ENCODE peak calls at places on chromosomes 6 and 20, in seven cellular contexts. B is naive thymus-derived CD8-positive, alpha-beta T cell; E is ecto neural progenitor cell; L is A549; X is Daoy; G is thoracic aorta; S is HEK293T. A is an unnamed sample.

GRCh38 chr6:8389034-8389818 is 46.1 kb downstream of the SLC35B3 start:
- DNase-seq in B (no peak), E (no peak), L (no peak), X (no peak), G (no peak), S (no peak), A (no peak)

GRCh38 chr20:43844778-43845614 is 69.7 kb upstream of the TOX2 start:
- DNase-seq in B (no peak), E (peak; percentile 13), L (peak; percentile 38), X (peak; percentile 95), G (no peak), S (no peak), A (peak; percentile 94)

GRCh38 chr6:26249959-26250805 is 114.8 kb upstream of the BTN3A2 start:
- DNase-seq in B (peak; percentile 90), E (peak; percentile 81), L (peak; percentile 82), X (peak; percentile 78), G (no peak), S (no peak), A (no peak)

GRCh38 chr6:47206626-47207025 is 103.1 kb downstream of the TNFRSF21 start:
- DNase-seq in B (no peak), E (no peak), L (no peak), X (no peak), G (no peak), S (no peak), A (no peak)

GRCh38 chr6:15384901-15385300 is 139.0 kb downstream of the JARID2 start:
- DNase-seq in B (no peak), E (no peak), L (no peak), X (no peak), G (no peak), S (no peak), A (no peak)

GRCh38 chr6:28172006-28172405 is 30.3 kb downstream of the ZKSCAN8 start:
- DNase-seq in B (no peak), E (no peak), L (no peak), X (no peak), G (no peak), S (no peak), A (no peak)

GRCh38 chr6:159844737-159845645 is 44.9 kb downstream of the PNLDC1 start:
- DNase-seq in B (no peak), E (no peak), L (no peak), X (no peak), G (no peak), S (no peak), A (no peak)

GRCh38 chr20:37526238-37526838 is 1.3 kb downstream of the BLCAP start:
- DNase-seq in B (no peak), E (peak; percentile 69), L (no peak), X (peak; percentile 62), G (no peak), S (peak; percentile 54), A (no peak)

GRCh38 chr6:87473419-87473903 is 687 bp downstream of the SLC35A1 start:
- DNase-seq in B (no peak), E (no peak), L (peak; percentile 9), X (peak; percentile 9), G (peak; percentile 2), S (no peak), A (peak; percentile 7)

GRCh38 chr6:140051521-140052455 is 677.3 kb upstream of the CITED2 start:
- DNase-seq in B (no peak), E (no peak), L (peak; percentile 16), X (peak; percentile 70), G (no peak), S (no peak), A (peak; percentile 99)

GRCh38 chr6:139240161-139241010 is 51.4 kb downstream of the TXLNB start:
- DNase-seq in B (no peak), E (no peak), L (no peak), X (peak; percentile 68), G (no peak), S (no peak), A (no peak)

GRCh38 chr6:8953310-8953709 is 518.0 kb upstream of the SLC35B3 start:
- DNase-seq in B (no peak), E (no peak), L (no peak), X (no peak), G (no peak), S (no peak), A (no peak)

GRCh38 chr6:164109770-164110140 is 695.2 kb downstream of the QKI start:
- DNase-seq in B (no peak), E (no peak), L (no peak), X (peak; percentile 48), G (no peak), S (peak; percentile 57), A (no peak)

GRCh38 chr20:44928595-44928994 is 18.7 kb downstream of the PABPC1L start:
- DNase-seq in B (no peak), E (no peak), L (no peak), X (no peak), G (no peak), S (no peak), A (no peak)

GRCh38 chr20:61609461-61609860 is 357.4 kb downstream of the CDH4 start:
- DNase-seq in B (no peak), E (no peak), L (no peak), X (no peak), G (no peak), S (no peak), A (no peak)

GRCh38 chr6:101762851-101763250 is 369.3 kb downstream of the GRIK2 start:
- DNase-seq in B (no peak), E (no peak), L (no peak), X (no peak), G (no peak), S (no peak), A (no peak)

GRCh38 chr6:107414246-107414645 is 45.1 kb downstream of the PDSS2 start:
- DNase-seq in B (no peak), E (no peak), L (no peak), X (no peak), G (no peak), S (no peak), A (no peak)

A was measured in GM04503.